ENCODE peak calls at places on chromosomes 1 and 21, in eight cellular contexts. One of them, this sample, is unnamed.

GRCh38 chr1:117237701-117238413 is 27.1 kb upstream of the VTCN1 start:
- DNase-seq in spleen: no peak
- DNase-seq in stomach: no peak
- DNase-seq in gastrocnemius medialis: no peak
- DNase-seq in suprapubic skin: no peak
- DNase-seq in IMR-90: no peak
- DNase-seq in transverse colon: no peak
- DNase-seq in body of pancreas: no peak
- DNase-seq in this sample: peak; percentile 21

GRCh38 chr1:33176362-33176850 is 5.4 kb downstream of the TRIM62 start:
- DNase-seq in body of pancreas: no peak
- DNase-seq in gastrocnemius medialis: peak; percentile 89
- DNase-seq in transverse colon: no peak
- DNase-seq in IMR-90: peak; percentile 67
- DNase-seq in spleen: no peak
- DNase-seq in stomach: no peak
- DNase-seq in suprapubic skin: no peak
- DNase-seq in this sample: no peak

GRCh38 chr1:164296172-164296571 is 262.8 kb upstream of the PBX1 start:
- DNase-seq in suprapubic skin: no peak
- DNase-seq in spleen: no peak
- DNase-seq in IMR-90: no peak
- DNase-seq in gastrocnemius medialis: no peak
- DNase-seq in transverse colon: peak; percentile 34
- DNase-seq in body of pancreas: no peak
- DNase-seq in stomach: no peak
- DNase-seq in this sample: no peak

GRCh38 chr1:41513388-41513745 is 28.9 kb upstream of the EDN2 start:
- DNase-seq in spleen: peak; percentile 81
- DNase-seq in stomach: no peak
- DNase-seq in transverse colon: no peak
- DNase-seq in gastrocnemius medialis: no peak
- DNase-seq in suprapubic skin: no peak
- DNase-seq in IMR-90: no peak
- DNase-seq in body of pancreas: no peak
- DNase-seq in this sample: no peak

GRCh38 chr1:153353226-153353947 is 4.3 kb upstream of the S100A9 start:
- DNase-seq in transverse colon: no peak
- DNase-seq in body of pancreas: no peak
- DNase-seq in IMR-90: no peak
- DNase-seq in spleen: peak; percentile 62
- DNase-seq in gastrocnemius medialis: no peak
- DNase-seq in stomach: no peak
- DNase-seq in suprapubic skin: peak; percentile 40
- DNase-seq in this sample: peak; percentile 20

GRCh38 chr1:185068362-185068761 is 23.0 kb downstream of the RNF2 start:
- DNase-seq in suprapubic skin: no peak
- DNase-seq in body of pancreas: no peak
- DNase-seq in stomach: peak; percentile 28
- DNase-seq in IMR-90: no peak
- DNase-seq in spleen: no peak
- DNase-seq in gastrocnemius medialis: no peak
- DNase-seq in transverse colon: no peak
- DNase-seq in this sample: no peak

GRCh38 chr1:228022571-228023293 is 15.9 kb downstream of the WNT3A start:
- DNase-seq in suprapubic skin: peak; percentile 30
- DNase-seq in gastrocnemius medialis: no peak
- DNase-seq in transverse colon: peak; percentile 4
- DNase-seq in spleen: peak; percentile 69
- DNase-seq in body of pancreas: no peak
- DNase-seq in IMR-90: no peak
- DNase-seq in stomach: no peak
- DNase-seq in this sample: no peak

GRCh38 chr1:12410351-12410750 is 180.5 kb downstream of the VPS13D start:
- DNase-seq in spleen: no peak
- DNase-seq in transverse colon: no peak
- DNase-seq in body of pancreas: no peak
- DNase-seq in IMR-90: no peak
- DNase-seq in stomach: no peak
- DNase-seq in suprapubic skin: no peak
- DNase-seq in gastrocnemius medialis: no peak
- DNase-seq in this sample: no peak

GRCh38 chr1:32413507-32414185 is 19.4 kb upstream of the BSDC1 start:
- DNase-seq in transverse colon: peak; percentile 65
- DNase-seq in IMR-90: peak; percentile 68
- DNase-seq in stomach: peak; percentile 71
- DNase-seq in suprapubic skin: no peak
- DNase-seq in spleen: no peak
- DNase-seq in body of pancreas: peak; percentile 50
- DNase-seq in gastrocnemius medialis: peak; percentile 20
- DNase-seq in this sample: peak; percentile 87

GRCh38 chr21:45074818-45075605 is 632 bp downstream of the ADARB1 start:
- DNase-seq in IMR-90: no peak
- DNase-seq in spleen: peak; percentile 85
- DNase-seq in gastrocnemius medialis: no peak
- DNase-seq in stomach: peak; percentile 26
- DNase-seq in transverse colon: no peak
- DNase-seq in suprapubic skin: no peak
- DNase-seq in body of pancreas: peak; percentile 25
- DNase-seq in this sample: peak; percentile 23

DNA sequence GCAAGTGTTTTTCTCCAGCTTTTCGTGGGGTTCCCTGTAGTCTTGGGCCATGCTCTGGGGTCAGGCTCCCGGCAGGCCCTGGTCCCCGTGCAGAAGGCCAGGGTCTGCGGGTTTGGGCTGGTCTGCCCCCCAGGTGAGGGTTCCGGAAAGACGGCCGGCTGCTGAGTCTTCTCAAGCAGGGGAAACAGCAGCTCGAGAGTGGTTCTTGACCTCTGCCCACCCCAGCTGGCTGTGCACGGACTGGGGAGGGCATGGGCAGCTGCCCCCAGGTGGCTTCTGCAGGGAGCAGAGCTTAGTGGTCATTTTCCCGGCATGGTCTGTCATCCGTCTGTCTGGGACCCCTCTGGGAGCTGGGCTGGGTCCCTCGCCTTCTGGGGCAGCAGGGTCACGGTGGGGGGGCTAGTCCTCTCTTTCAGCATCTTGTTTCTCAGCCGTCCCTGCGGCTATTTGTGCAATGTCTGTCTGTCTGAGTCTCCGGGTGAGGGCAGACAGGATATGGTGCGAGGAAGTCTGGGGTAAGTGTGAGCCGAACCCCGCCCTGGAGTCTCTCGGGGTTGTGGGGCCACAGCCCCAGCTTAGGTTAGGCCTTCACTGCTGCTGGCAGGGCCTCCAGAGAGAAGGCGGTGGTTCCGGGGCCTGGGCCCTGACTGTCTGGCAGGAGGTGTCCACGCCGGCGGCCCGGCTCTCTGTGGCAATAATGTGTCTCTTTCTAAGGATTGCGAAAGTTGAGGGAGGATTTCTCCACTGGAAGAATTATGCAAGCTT is 6.1 kb downstream of the SKI start:
- DNase-seq in body of pancreas: peak; percentile 59
- DNase-seq in transverse colon: peak; percentile 81
- DNase-seq in IMR-90: peak; percentile 87
- DNase-seq in spleen: peak; percentile 97
- DNase-seq in stomach: peak; percentile 77
- DNase-seq in suprapubic skin: peak; percentile 96
- DNase-seq in gastrocnemius medialis: peak; percentile 86
- DNase-seq in this sample: peak; percentile 94
- TF ChIP-seq POLR2A in body of pancreas: no peak
- TF ChIP-seq POLR2A in transverse colon: peak; percentile 40
- TF ChIP-seq POLR2A in IMR-90: no peak
- TF ChIP-seq POLR2A in spleen: no peak
- TF ChIP-seq POLR2A in stomach: no peak
- TF ChIP-seq POLR2A in suprapubic skin: no peak
- TF ChIP-seq POLR2A in gastrocnemius medialis: no peak
- TF ChIP-seq POLR2A in this sample: no peak

DNA sequence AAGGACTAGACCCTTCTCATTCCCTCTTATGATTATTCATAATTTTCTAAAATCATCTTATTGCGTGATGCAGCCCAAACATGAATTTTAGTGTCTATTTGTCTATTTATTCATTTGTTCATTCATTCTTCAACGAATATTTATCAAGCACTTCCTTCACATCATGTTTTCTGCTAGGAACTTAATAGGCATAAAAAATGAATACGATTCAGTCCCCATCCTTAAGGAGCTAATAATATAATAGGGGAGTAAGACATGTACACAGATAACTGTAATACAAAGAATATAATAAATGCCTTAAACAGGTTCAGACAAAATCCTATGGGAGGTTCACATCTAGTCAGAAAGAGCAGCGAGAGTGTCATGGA is 20.2 kb downstream of the BCL9 start:
- DNase-seq in transverse colon: no peak
- DNase-seq in body of pancreas: no peak
- DNase-seq in spleen: no peak
- DNase-seq in gastrocnemius medialis: no peak
- DNase-seq in suprapubic skin: no peak
- DNase-seq in stomach: no peak
- DNase-seq in IMR-90: no peak
- DNase-seq in this sample: no peak
- H3K4me3 ChIP-seq in transverse colon: no peak overlapping the region
- H3K4me3 ChIP-seq in body of pancreas: no peak overlapping the region
- H3K4me3 ChIP-seq in spleen: no peak overlapping the region
- H3K4me3 ChIP-seq in gastrocnemius medialis: no peak overlapping the region
- H3K4me3 ChIP-seq in suprapubic skin: no peak overlapping the region
- H3K4me3 ChIP-seq in stomach: no peak overlapping the region
- H3K4me3 ChIP-seq in IMR-90: no peak overlapping the region
- H3K4me3 ChIP-seq in this sample: no peak overlapping the region

DNA sequence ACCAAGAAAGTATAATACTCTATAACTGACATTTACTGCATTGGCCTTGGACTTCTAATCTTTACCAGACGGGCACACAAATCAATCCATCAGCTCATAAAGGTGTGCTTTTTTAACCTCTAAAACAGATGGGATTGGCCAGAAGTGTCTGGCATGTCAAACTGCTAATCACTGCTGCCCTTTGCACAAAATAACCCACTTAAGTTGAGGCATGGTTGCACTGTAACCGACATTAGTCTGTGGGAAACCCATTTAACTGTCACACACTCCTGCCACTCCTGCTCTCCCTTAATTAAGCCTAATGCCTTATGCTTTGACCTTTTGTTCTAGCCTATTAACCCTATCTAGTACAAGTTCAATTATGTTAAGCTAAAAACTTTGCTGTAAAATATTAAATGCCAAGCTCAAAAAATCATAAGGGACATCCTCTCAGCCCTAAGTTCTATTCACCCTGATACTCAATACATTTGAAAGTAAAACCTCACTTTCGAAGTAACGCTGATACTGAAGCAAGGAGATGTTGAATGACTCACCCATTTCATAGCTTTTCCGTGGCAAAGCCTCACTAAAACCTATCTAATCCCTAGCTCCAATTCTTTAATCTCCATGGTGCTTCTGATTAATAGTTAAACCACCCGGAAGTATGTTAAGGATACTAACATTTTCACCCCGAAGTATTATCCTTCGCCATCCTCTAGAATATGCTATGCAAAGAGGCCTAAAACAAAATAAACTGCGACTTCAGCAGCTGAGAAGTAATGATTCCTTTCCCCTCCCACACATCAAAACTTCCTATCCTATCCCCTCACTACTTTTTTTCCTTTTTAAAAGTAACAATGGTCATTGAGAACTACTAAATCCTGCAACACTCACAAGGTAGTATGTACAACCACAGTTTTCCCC is 12.9 kb downstream of the NRIP1 start:
- DNase-seq in transverse colon: peak; percentile 28
- DNase-seq in body of pancreas: no peak
- DNase-seq in spleen: no peak
- DNase-seq in gastrocnemius medialis: no peak
- DNase-seq in suprapubic skin: no peak
- DNase-seq in IMR-90: peak; percentile 47
- DNase-seq in stomach: no peak
- DNase-seq in this sample: no peak
- H3K27ac ChIP-seq in transverse colon: peak overlapping the region; percentile 100
- H3K27ac ChIP-seq in body of pancreas: peak overlapping the region; percentile 4
- H3K27ac ChIP-seq in spleen: peak overlapping the region; percentile 47
- H3K27ac ChIP-seq in gastrocnemius medialis: peak overlapping the region; percentile 51
- H3K27ac ChIP-seq in suprapubic skin: no peak overlapping the region
- H3K27ac ChIP-seq in IMR-90: no peak overlapping the region
- H3K27ac ChIP-seq in stomach: no peak overlapping the region
- H3K27ac ChIP-seq in this sample: no peak overlapping the region

DNA sequence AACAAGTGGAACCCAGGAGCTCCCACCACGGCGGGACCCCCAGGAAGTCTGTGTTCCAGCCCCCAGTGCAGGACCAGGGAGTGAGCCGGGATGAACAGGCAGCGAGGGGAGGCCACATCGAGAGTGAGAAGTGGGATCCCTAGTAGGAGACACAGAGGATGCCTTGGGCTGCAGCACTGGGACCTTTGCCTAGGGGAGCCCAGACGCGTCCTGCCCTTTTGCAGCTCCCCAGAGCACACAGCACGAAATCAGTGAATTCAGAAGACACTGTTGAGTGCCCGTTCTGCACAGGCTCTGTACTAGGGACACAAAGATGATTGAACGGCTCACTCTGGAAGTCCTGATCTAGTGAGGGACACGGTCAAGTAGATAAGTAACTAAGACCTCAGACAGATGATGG is 23.5 kb downstream of the TRIM67 start:
- DNase-seq in transverse colon: no peak
- DNase-seq in stomach: no peak
- DNase-seq in body of pancreas: no peak
- DNase-seq in suprapubic skin: no peak
- DNase-seq in IMR-90: no peak
- DNase-seq in gastrocnemius medialis: no peak
- DNase-seq in spleen: peak; percentile 57
- DNase-seq in this sample: no peak
- TF ChIP-seq POLR2A in transverse colon: no peak
- TF ChIP-seq POLR2A in stomach: no peak
- TF ChIP-seq POLR2A in body of pancreas: no peak
- TF ChIP-seq POLR2A in suprapubic skin: no peak
- TF ChIP-seq POLR2A in IMR-90: no peak
- TF ChIP-seq POLR2A in gastrocnemius medialis: no peak
- TF ChIP-seq POLR2A in spleen: no peak
- TF ChIP-seq POLR2A in this sample: no peak